ENCODE peak calls at places on chromosomes 11 and 22, in five cellular contexts. T, V, Y, L and D are unnamed samples.

GRCh38 chr11:24747275-24748251 is 250.7 kb downstream of the LUZP2 start:
- DNase-seq in T (no peak), Y (no peak), V (no peak), L (no peak), D (no peak)

GRCh38 chr11:69253028-69253427 is 40.9 kb upstream of the MYEOV start:
- DNase-seq in Y (no peak), L (no peak), V (no peak), T (no peak), D (no peak)

GRCh38 chr11:96012086-96012824 is 88.3 kb upstream of the MTMR2 start:
- DNase-seq in T (no peak), Y (peak), L (peak), V (peak), D (no peak)

GRCh38 chr11:69122337-69122641 is 33.4 kb upstream of the SMIM38 start:
- DNase-seq in V (no peak), L (no peak), Y (no peak), T (no peak), D (no peak)

GRCh38 chr11:119421941-119422504 is 949 bp downstream of the THY1 start:
- DNase-seq in L (no peak), V (peak), T (no peak), Y (no peak), D (no peak)

GRCh38 chr11:33860926-33861325 is 30.9 kb downstream of the LMO2 start:
- DNase-seq in T (no peak), V (no peak), Y (no peak), L (no peak), D (no peak)

GRCh38 chr22:39244496-39245129 is at the start of gene PDGFB:
- DNase-seq in L (no peak), T (peak), V (no peak), Y (no peak), D (no peak)

GRCh38 chr11:66459138-66459778 is 7.4 kb upstream of the PELI3 start:
- DNase-seq in T (no peak), L (no peak), Y (peak), V (no peak), D (no peak)

GRCh38 chr22:46355369-46355995 is 20.0 kb downstream of the TRMU start:
- DNase-seq in Y (no peak), T (peak), L (peak), V (peak), D (peak)

GRCh38 chr11:22512457-22512856 is 113.2 kb downstream of the FANCF start:
- DNase-seq in L (no peak), Y (no peak), V (no peak), T (no peak), D (no peak)

GRCh38 chr11:12258451-12258850 is 118.9 kb upstream of the PARVA start:
- DNase-seq in V (no peak), L (peak), T (peak), Y (no peak), D (no peak)

GRCh38 chr11:845872-846271 is 3.2 kb downstream of the TSPAN4 start:
- DNase-seq in T (no peak), Y (no peak), V (no peak), L (no peak), D (no peak)

GRCh38 chr11:113519989-113520613 is 44.9 kb upstream of the DRD2 start:
- DNase-seq in T (no peak), Y (no peak), L (no peak), V (no peak), D (no peak)

GRCh38 chr22:28710112-28710888 is 30.7 kb upstream of the TTC28 start:
- DNase-seq in V (peak), L (peak), T (no peak), Y (no peak), D (no peak)

GRCh38 chr11:126830216-126830615 is 170.4 kb downstream of the KIRREL3 start:
- DNase-seq in V (no peak), L (no peak), Y (no peak), T (no peak), D (no peak)

GRCh38 chr11:101401245-101401644 is 182.6 kb downstream of the TRPC6 start:
- DNase-seq in V (no peak), T (no peak), L (no peak), Y (no peak), D (no peak)

GRCh38 chr11:72741429-72741833 is 10.8 kb downstream of the ARAP1 start:
- DNase-seq in V (peak), Y (no peak), T (peak), L (peak), D (peak)
- TF ChIP-seq POLR2AphosphoS5 in V (no peak), Y (no peak), T (no peak), L (no peak), D (no peak)

GRCh38 chr11:74403607-74404006 is 5.4 kb upstream of the PGM2L1 start:
- DNase-seq in Y (no peak), L (no peak), T (no peak), V (peak), D (no peak)

GRCh38 chr11:74398244-74399159 is at the start of gene PGM2L1:
- DNase-seq in T (peak), Y (peak), V (peak), L (peak), D (peak)

GRCh38 chr11:74397531-74398243 is 546 bp downstream of the PGM2L1 start:
- DNase-seq in T (peak), V (peak), L (peak), Y (no peak), D (no peak)
- TF ChIP-seq USF2 in T (no peak), V (no peak), L (no peak), Y (no peak), D (no peak)

GRCh38 chr22:42582987-42583386 is 29.2 kb downstream of the SERHL2 start:
- DNase-seq in V (no peak), Y (no peak), T (no peak), L (no peak), D (no peak)

GRCh38 chr22:42577623-42578240 is 24.0 kb downstream of the SERHL2 start:
- DNase-seq in T (no peak), Y (no peak), L (no peak), V (no peak), D (no peak)

GRCh38 chr22:42584364-42584940 is 30.2 kb downstream of the POLDIP3 start:
- DNase-seq in L (no peak), V (no peak), Y (no peak), T (no peak), D (no peak)

GRCh38 chr22:42585096-42585495 is 29.6 kb downstream of the POLDIP3 start:
- DNase-seq in L (no peak), T (no peak), V (no peak), Y (no peak), D (no peak)

GRCh38 chr22:42581762-42582716 is 28.3 kb downstream of the SERHL2 start:
- DNase-seq in T (peak), V (peak), Y (peak), L (peak), D (peak)
- TF ChIP-seq POLR2AphosphoS5 in T (peak), V (no peak), Y (peak), L (peak), D (peak)

GRCh38 chr11:49316180-49316579 is 107.8 kb upstream of the FOLH1 start:
- DNase-seq in V (no peak), T (no peak), Y (no peak), L (no peak), D (no peak)
- TF ChIP-seq USF2 in V (no peak), T (no peak), Y (no peak), L (no peak), D (no peak)

GRCh38 chr22:40582063-40582462 is 54.5 kb downstream of the MRTFA start:
- DNase-seq in Y (no peak), L (no peak), T (no peak), V (no peak), D (no peak)
- TF ChIP-seq POLR2AphosphoS5 in Y (no peak), L (no peak), T (no peak), V (no peak), D (no peak)

GRCh38 chr11:86214710-86215109 is 29.8 kb upstream of the EED start:
- DNase-seq in V (no peak), T (no peak), Y (peak), L (no peak), D (no peak)
- TF ChIP-seq USF2 in V (no peak), T (no peak), Y (no peak), L (no peak), D (no peak)

DNA sequence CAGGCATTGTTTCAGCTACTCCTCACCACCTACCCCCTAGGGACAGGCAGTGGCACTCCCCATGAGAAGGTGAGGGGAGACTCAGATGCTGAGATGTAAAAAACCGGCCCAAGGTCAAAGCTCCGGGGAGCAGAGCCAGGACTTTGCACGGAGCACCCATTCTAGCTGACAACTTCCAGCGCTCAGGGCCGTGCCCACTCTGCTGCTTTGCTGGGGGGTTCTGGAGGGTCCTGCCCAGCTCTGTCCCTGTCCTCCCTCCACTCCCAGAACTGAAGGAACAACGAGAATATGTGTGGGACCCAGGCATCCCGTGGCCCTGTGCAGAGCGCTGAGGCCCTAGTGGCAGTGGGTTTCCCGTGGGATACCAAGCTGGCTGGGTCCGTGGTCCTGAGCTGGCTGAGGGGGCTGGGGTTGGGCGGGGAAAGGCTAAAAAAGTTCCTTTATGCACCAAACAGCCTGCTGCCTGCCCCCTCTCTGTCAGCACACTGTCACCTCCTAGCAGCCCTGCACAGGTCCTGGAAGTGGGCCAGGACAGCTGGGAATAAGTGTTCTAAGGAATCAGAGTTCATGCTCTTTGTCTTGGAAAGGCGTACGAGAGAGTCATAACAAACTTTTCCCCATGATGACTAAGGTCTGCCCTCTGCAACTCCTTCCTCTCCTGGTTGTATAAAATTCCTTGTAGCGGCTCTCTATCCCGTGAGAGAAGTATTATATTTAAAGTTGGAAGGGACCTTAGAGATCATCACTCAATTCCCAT is 1.9 kb downstream of the MS4A10 start:
- DNase-seq in V (no peak), T (no peak), L (no peak), Y (no peak), D (no peak)
- TF ChIP-seq POLR2AphosphoS5 in V (no peak), T (no peak), L (no peak), Y (no peak), D (no peak)

DNA sequence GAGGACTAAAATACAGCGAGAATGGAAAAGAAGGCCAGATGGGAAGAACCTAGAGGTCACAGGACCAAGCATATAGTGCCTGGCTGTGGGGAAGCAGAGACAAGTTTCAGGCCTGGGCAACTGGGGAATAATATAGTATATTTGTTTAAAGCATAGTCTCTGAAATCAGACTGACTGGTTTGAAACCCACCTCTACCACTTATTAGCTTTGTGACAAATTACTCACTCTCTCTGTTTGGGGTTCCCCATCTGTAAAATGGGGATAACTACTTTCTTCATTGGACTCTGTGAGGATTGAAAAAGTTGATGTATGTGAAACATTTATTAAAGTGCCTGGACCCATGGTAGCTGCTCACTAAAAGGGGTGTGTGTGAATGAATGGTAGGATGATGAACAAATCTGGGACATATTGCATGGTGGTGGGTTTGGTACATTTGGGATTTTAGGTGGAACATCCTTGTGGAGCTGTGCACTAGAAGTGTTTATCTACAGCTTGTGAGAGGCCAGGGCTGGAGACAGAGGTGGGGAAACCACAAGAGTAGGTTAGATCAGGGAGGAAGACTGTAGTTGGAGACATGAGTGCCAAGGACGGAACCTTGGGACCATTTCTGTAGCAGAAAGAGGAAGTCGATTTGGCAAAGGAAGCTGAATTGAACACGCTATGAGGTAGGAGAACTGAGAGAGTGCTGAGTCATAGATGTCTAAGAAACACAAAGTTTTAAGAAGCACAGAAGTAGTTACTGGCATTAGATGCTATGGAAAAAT is 52.6 kb downstream of the SWAP70 start:
- DNase-seq in T (no peak), L (no peak), Y (peak), V (no peak), D (no peak)
- TF ChIP-seq USF2 in T (no peak), L (no peak), Y (no peak), V (no peak), D (no peak)